ENCODE peak calls at places on chromosomes 16 and 17, in nine cellular contexts. E, G, I, K, M, T, S, L and F are unnamed samples.

GRCh38 chr17:48603959-48604769 is 622 bp downstream of the HOXB6 start:
- DNase-seq in T (no peak), K (no peak), S (no peak), M (peak; percentile 88), E (no peak), I (no peak), L (no peak), G (no peak), F (no peak)

GRCh38 chr16:4465977-4466779 is 8.2 kb downstream of the NMRAL1 start:
- DNase-seq in I (peak; percentile 91), G (no peak), T (peak; percentile 82), K (no peak), L (no peak), E (no peak), S (peak; percentile 56), M (no peak), F (no peak)

GRCh38 chr16:46961373-46962353 is 11.8 kb downstream of the DNAJA2 start:
- DNase-seq in S (no peak), I (peak; percentile 73), K (no peak), L (no peak), G (no peak), M (no peak), T (no peak), E (no peak), F (no peak)

GRCh38 chr16:1990336-1991134 is 765 bp downstream of the SYNGR3 start:
- DNase-seq in T (no peak), E (no peak), G (peak; percentile 69), K (peak; percentile 52), I (no peak), S (no peak), L (no peak), M (no peak), F (no peak)

GRCh38 chr16:77317059-77317458 is 117.8 kb downstream of the ADAMTS18 start:
- DNase-seq in G (no peak), E (no peak), K (no peak), I (no peak), T (no peak), S (no peak), L (no peak), M (no peak), F (no peak)

GRCh38 chr16:86073103-86073625 is 174.2 kb downstream of the IRF8 start:
- DNase-seq in L (no peak), G (no peak), T (no peak), M (no peak), I (no peak), K (no peak), S (no peak), E (no peak), F (no peak)

GRCh38 chr17:62819511-62820221 is 11.6 kb upstream of the MARCHF10 start:
- DNase-seq in E (peak; percentile 98), L (peak; percentile 95), S (no peak), I (no peak), M (peak; percentile 96), T (peak; percentile 41), K (no peak), G (peak; percentile 82), F (peak; percentile 98)

GRCh38 chr16:67961551-67961957 is 6.9 kb downstream of the SLC12A4 start:
- DNase-seq in I (no peak), G (no peak), S (no peak), K (no peak), E (no peak), L (no peak), M (no peak), T (no peak), F (no peak)

GRCh38 chr17:79624658-79625478 is 14.0 kb upstream of the RBFOX3 start:
- DNase-seq in M (no peak), S (no peak), T (peak; percentile 1), L (no peak), K (no peak), E (no peak), I (no peak), G (no peak), F (no peak)

GRCh38 chr16:2712546-2712945 is 7.5 kb downstream of the PRSS27 start:
- DNase-seq in T (no peak), L (no peak), G (no peak), E (no peak), K (no peak), I (no peak), M (no peak), S (no peak), F (no peak)

GRCh38 chr16:84378567-84378966 is 10.2 kb downstream of the ATP2C2 start:
- DNase-seq in M (no peak), T (no peak), E (no peak), S (no peak), L (no peak), G (no peak), I (no peak), K (no peak), F (no peak)

GRCh38 chr16:11175106-11175795 is 80.8 kb downstream of the SOCS1 start:
- DNase-seq in L (no peak), T (no peak), S (no peak), I (no peak), G (no peak), E (no peak), K (no peak), M (no peak), F (no peak)

GRCh38 chr16:27198451-27199234 is 4.7 kb upstream of the KDM8 start:
- DNase-seq in I (no peak), M (no peak), L (no peak), K (no peak), E (no peak), T (no peak), G (no peak), S (no peak), F (no peak)

GRCh38 chr17:80125656-80126448 is 21.1 kb downstream of the EIF4A3 start:
- DNase-seq in T (no peak), L (peak; percentile 19), E (peak; percentile 85), G (no peak), S (no peak), I (no peak), M (no peak), K (no peak), F (peak; percentile 92)

GRCh38 chr16:19909750-19910322 is 25.2 kb upstream of the GPRC5B start:
- DNase-seq in E (no peak), I (no peak), M (no peak), G (no peak), L (no peak), T (no peak), K (no peak), S (no peak), F (no peak)

GRCh38 chr17:41223821-41224220 is 2.6 kb upstream of the KRTAP9-2 start:
- DNase-seq in T (no peak), K (no peak), S (no peak), G (no peak), L (peak; percentile 2), E (no peak), I (no peak), M (no peak), F (no peak)

GRCh38 chr16:90008708-90009145 is 10.5 kb downstream of the DBNDD1 start:
- DNase-seq in G (no peak), I (no peak), L (no peak), K (no peak), E (no peak), T (no peak), M (no peak), S (peak; percentile 54), F (no peak)

GRCh38 chr16:66529475-66529874 is 20.4 kb downstream of the TK2 start:
- DNase-seq in K (no peak), E (no peak), G (no peak), S (no peak), L (no peak), I (no peak), T (no peak), M (no peak), F (no peak)

GRCh38 chr16:68800257-68800875 is 43.0 kb upstream of the TANGO6 start:
- DNase-seq in E (peak; percentile 82), T (peak; percentile 45), K (peak; percentile 51), M (peak; percentile 77), G (peak; percentile 84), S (peak; percentile 22), I (peak; percentile 65), L (peak; percentile 40), F (peak; percentile 89)

DNA sequence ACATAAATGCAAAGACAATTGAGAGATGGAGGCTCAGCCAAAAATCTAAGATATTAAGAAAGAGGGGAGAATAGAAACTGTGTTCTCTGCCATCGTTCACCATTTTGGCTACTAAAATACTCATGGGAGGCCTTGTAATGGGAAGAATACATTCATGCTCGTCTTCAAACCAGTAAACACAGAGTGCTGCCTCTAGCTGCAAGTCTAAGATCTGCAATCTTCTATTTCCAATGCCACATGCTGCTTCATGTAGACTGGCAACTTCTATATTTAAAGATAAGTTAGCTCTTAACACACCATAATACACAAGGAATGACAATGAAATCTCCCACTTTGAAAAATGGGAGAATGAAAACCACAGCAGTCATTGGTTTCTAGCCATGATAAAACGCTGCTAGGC is 387.3 kb downstream of the HS3ST3B1 start:
- DNase-seq in T (no peak), I (no peak), M (peak; percentile 30), K (no peak), S (no peak), E (no peak), L (no peak), G (no peak), F (no peak)
- TF ChIP-seq CTCF in T (no peak), I (no peak), M (no peak), K (no peak), S (no peak), E (no peak), L (no peak), G (peak; percentile 9), F (no peak)

GRCh38 chr17:32445976-32446375 is 1.7 kb downstream of the PSMD11 start:
- DNase-seq in T (no peak), E (peak; percentile 21), S (no peak), L (no peak), G (no peak), I (no peak), K (no peak), M (peak; percentile 30), F (no peak)
- H3K4me3 ChIP-seq in T (no peak overlapping the region), E (peak overlapping the region; percentile 91), S (no peak overlapping the region), L (no peak overlapping the region), G (peak overlapping the region; percentile 96), I (peak overlapping the region; percentile 99), K (peak overlapping the region; percentile 96), M (peak overlapping the region; percentile 92), F (peak overlapping the region; percentile 79)

DNA sequence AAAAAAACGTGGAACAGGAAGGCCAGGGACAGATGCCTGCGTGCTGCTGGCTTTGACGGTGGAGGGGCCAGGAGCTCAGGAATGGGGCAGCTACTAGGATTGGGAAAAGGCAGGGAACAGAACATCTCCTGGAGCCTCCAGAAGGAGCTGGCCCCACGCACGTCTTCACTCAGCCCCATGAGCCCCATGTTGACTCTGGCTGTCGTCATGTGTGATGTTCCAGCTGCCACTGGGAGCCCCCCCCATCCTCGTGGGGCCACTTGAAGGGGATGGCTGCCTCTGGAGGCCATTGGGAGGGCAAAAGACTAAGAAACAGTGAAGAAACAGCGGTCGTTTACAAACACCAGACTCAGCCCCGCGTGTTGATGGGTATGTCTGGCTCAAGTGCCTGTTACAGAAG is 18.5 kb upstream of the APRT start:
- DNase-seq in S (no peak), L (no peak), G (peak; percentile 34), T (peak; percentile 34), M (no peak), I (no peak), K (no peak), E (peak; percentile 69), F (no peak)
- TF ChIP-seq CTCF in S (no peak), L (no peak), G (no peak), T (no peak), M (no peak), I (no peak), K (no peak), E (no peak), F (no peak)

DNA sequence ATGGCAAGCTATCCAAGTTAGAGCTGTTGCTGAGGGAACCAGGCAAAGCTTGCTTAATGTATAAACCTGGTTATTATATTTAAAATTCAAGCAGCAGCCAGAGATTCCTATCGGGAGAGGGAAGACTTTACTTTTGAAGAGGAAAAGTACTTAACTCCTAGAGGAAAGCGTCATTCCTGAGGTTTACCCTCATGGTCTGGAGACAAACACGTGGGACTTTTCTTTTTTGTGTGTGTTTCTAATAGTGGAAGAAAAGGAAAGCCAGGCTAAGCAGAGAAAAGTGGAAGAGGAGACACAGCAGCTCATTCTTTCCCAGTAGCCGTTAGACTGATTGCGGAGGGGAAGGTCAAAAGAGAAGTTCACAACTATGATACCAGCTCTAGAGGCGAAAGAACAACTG is 40.0 kb upstream of the MYH10 start:
- DNase-seq in L (no peak), G (no peak), T (no peak), K (no peak), E (no peak), I (no peak), S (no peak), M (no peak), F (no peak)
- H3K4me3 ChIP-seq in L (no peak overlapping the region), G (no peak overlapping the region), T (no peak overlapping the region), K (no peak overlapping the region), E (no peak overlapping the region), I (no peak overlapping the region), S (no peak overlapping the region), M (no peak overlapping the region), F (no peak overlapping the region)